ENCODE peak calls at places on chromosome X, in six cellular contexts. I is GM20000, D is mammary epithelial cell, G is C1 segment of cervical spinal cord, L is NB4, Y is LoVo. N is an unnamed sample.

GRCh38 chrX:9899640-9900075 is 67.5 kb upstream of the CLDN34 start:
- DNase-seq in G (peak), I (no peak), D (no peak), Y (no peak), L (no peak), N (no peak)

GRCh38 chrX:17559728-17560379 is 177.4 kb upstream of the SCML1 start:
- DNase-seq in D (peak), L (no peak), G (no peak), I (no peak), Y (peak), N (no peak)

GRCh38 chrX:119655125-119655524 is 37.8 kb downstream of the SEPTIN6 start:
- DNase-seq in D (peak), L (peak), Y (no peak), G (no peak), I (no peak), N (no peak)

GRCh38 chrX:24241822-24242648 is 71.8 kb downstream of the SUPT20HL2 start:
- DNase-seq in L (peak), I (peak), D (no peak), G (no peak), Y (peak), N (no peak)

GRCh38 chrX:155046129-155046810 is 19.6 kb downstream of the FUNDC2 start:
- DNase-seq in L (no peak), G (no peak), D (no peak), Y (no peak), I (no peak), N (no peak)

GRCh38 chrX:46831620-46832327 is 5.1 kb upstream of the RP2 start:
- DNase-seq in L (no peak), I (no peak), G (no peak), Y (no peak), D (peak), N (no peak)

GRCh38 chrX:3711331-3711917 is 2.0 kb downstream of the PRKX start:
- DNase-seq in D (no peak), Y (no peak), G (no peak), L (no peak), I (no peak), N (peak)

GRCh38 chrX:8783100-8784098 is 17.8 kb downstream of the FAM9A start:
- DNase-seq in Y (no peak), G (no peak), D (no peak), L (peak), I (peak), N (no peak)

GRCh38 chrX:31423575-31424284 is 351.9 kb upstream of the FTHL17 start:
- DNase-seq in Y (no peak), G (no peak), D (peak), L (peak), I (no peak), N (peak)

GRCh38 chrX:47489507-47490275 is 6.7 kb upstream of the ZNF41 start:
- DNase-seq in L (no peak), G (no peak), Y (no peak), D (no peak), I (no peak), N (no peak)

GRCh38 chrX:69101655-69102251 is 63.5 kb downstream of the PJA1 start:
- DNase-seq in L (no peak), I (no peak), G (no peak), D (no peak), Y (no peak), N (no peak)

GRCh38 chrX:11555759-11556158 is 110.0 kb downstream of the ARHGAP6 start:
- DNase-seq in L (no peak), I (no peak), D (no peak), Y (no peak), G (no peak), N (no peak)

GRCh38 chrX:30851459-30851858 is 37.6 kb downstream of the TAB3 start:
- DNase-seq in D (no peak), I (no peak), G (no peak), Y (no peak), L (no peak), N (no peak)

GRCh38 chrX:107470198-107470597 is 20.7 kb downstream of the FRMPD3 start:
- DNase-seq in I (no peak), D (no peak), G (no peak), Y (no peak), L (no peak), N (no peak)

GRCh38 chrX:111743316-111743715 is 62.3 kb downstream of the ALG13 start:
- DNase-seq in L (peak), G (no peak), D (no peak), I (no peak), Y (no peak), N (no peak)

GRCh38 chrX:70139736-70140135 is 6.5 kb downstream of the IGBP1 start:
- DNase-seq in L (no peak), I (no peak), D (no peak), Y (no peak), G (no peak), N (no peak)

GRCh38 chrX:103882999-103883398 is 50.9 kb upstream of the RAB9B start:
- DNase-seq in I (no peak), L (no peak), D (no peak), Y (no peak), G (no peak), N (no peak)

GRCh38 chrX:38156838-38157237 is 63.8 kb downstream of the SRPX start:
- DNase-seq in G (no peak), L (no peak), I (no peak), Y (no peak), D (no peak), N (peak)

GRCh38 chrX:7201481-7201880 is 53.5 kb upstream of the PUDP start:
- DNase-seq in D (no peak), G (no peak), I (no peak), L (no peak), Y (no peak), N (no peak)

GRCh38 chrX:153649178-153649914 is 2.3 kb downstream of the DUSP9 start:
- DNase-seq in I (peak), L (peak), G (no peak), Y (no peak), D (no peak), N (no peak)

GRCh38 chrX:40539214-40540142 is 41.3 kb upstream of the ATP6AP2 start:
- DNase-seq in D (peak), L (peak), G (no peak), I (peak), Y (no peak), N (peak)

GRCh38 chrX:19107035-19107434 is 15.2 kb downstream of the ADGRG2 start:
- DNase-seq in I (no peak), Y (no peak), L (no peak), G (no peak), D (no peak), N (no peak)

GRCh38 chrX:153776611-153777045 is 4.2 kb upstream of the SRPK3 start:
- DNase-seq in Y (no peak), D (no peak), I (no peak), L (no peak), G (no peak), N (no peak)

GRCh38 chrX:116298956-116299355 is 128.4 kb downstream of the AGTR2 start:
- DNase-seq in G (no peak), I (no peak), D (no peak), L (no peak), Y (no peak), N (no peak)

GRCh38 chrX:31962256-31962655 is 890.4 kb upstream of the FTHL17 start:
- DNase-seq in Y (no peak), L (no peak), I (no peak), G (no peak), D (no peak), N (no peak)

GRCh38 chrX:10254746-10255145 is 98.0 kb downstream of the CLCN4 start:
- DNase-seq in I (no peak), G (no peak), L (peak), D (peak), Y (no peak), N (no peak)

GRCh38 chrX:32877592-32877991 is 333.8 kb downstream of the DMD start:
- DNase-seq in I (no peak), D (peak), Y (no peak), L (no peak), G (no peak), N (no peak)

GRCh38 chrX:30283456-30284200 is 25.6 kb downstream of the NR0B1 start:
- DNase-seq in I (no peak), L (peak), D (peak), Y (peak), G (no peak), N (no peak)

N was measured in transverse colon.